ENCODE peak calls at places on chromosomes 4 and X, in nine cellular contexts. A is EL; H is lung; E is GM06990; Z is stimulated activated CD4-positive, alpha-beta T cell treated with anti-CD3 and anti-CD28 coated beads, Interleukin-15, amount 100 ng/mL, for 24 hours; M is body of pancreas; S is neural progenitor cell; L is HS-5; O is NCI-H2171. Y is an unnamed sample.

GRCh38 chrX:9662148-9662547 is 103.5 kb downstream of the GPR143 start:
- DNase-seq in A (peak; percentile 87), H (no peak), E (no peak), Z (no peak), M (no peak), S (no peak), L (peak; percentile 85), O (no peak), Y (no peak)

GRCh38 chrX:150704030-150704613 is 10.9 kb downstream of the MTMR1 start:
- DNase-seq in A (peak; percentile 64), H (no peak), E (no peak), Z (peak; percentile 26), M (peak; percentile 14), S (no peak), L (no peak), O (no peak), Y (no peak)

GRCh38 chrX:23380581-23380980 is 45.9 kb downstream of the PTCHD1 start:
- DNase-seq in A (no peak), H (no peak), E (no peak), Z (no peak), M (no peak), S (no peak), L (no peak), O (no peak), Y (no peak)

GRCh38 chrX:46251755-46252154 is 293.5 kb downstream of the ZNF674 start:
- DNase-seq in A (peak; percentile 79), H (no peak), E (no peak), Z (no peak), M (no peak), S (no peak), L (peak; percentile 52), O (no peak), Y (no peak)

GRCh38 chr4:119016636-119017035 is 119.0 kb upstream of the MYOZ2 start:
- DNase-seq in A (peak; percentile 69), H (no peak), E (no peak), Z (no peak), M (no peak), S (no peak), L (no peak), O (no peak), Y (no peak)

GRCh38 chrX:108537005-108537404 is 97.4 kb downstream of the COL4A5 start:
- DNase-seq in A (peak; percentile 38), H (no peak), E (no peak), Z (peak; percentile 3), M (peak; percentile 16), S (peak; percentile 61), L (peak; percentile 1), O (no peak), Y (no peak)

GRCh38 chr4:57078685-57079521 is 31.3 kb downstream of the IGFBP7 start:
- DNase-seq in A (no peak), H (no peak), E (no peak), Z (no peak), M (peak; percentile 37), S (peak; percentile 70), L (no peak), O (peak; percentile 16), Y (no peak)

GRCh38 chrX:48648299-48648698 is 35.3 kb upstream of the WAS start:
- DNase-seq in A (peak; percentile 54), H (peak; percentile 30), E (no peak), Z (peak; percentile 6), M (peak; percentile 10), S (peak; percentile 54), L (no peak), O (peak; percentile 53), Y (no peak)

GRCh38 chrX:41273638-41274037 is 60.3 kb upstream of the DDX3X start:
- DNase-seq in A (peak; percentile 29), H (no peak), E (no peak), Z (no peak), M (no peak), S (no peak), L (no peak), O (no peak), Y (no peak)

GRCh38 chr4:77852892-77853495 is 9.6 kb upstream of the MRPL1 start:
- DNase-seq in A (no peak), H (no peak), E (peak; percentile 14), Z (peak; percentile 68), M (no peak), S (no peak), L (no peak), O (no peak), Y (peak; percentile 55)

GRCh38 chr4:6763330-6763851 is 19.1 kb upstream of the KIAA0232 start:
- DNase-seq in A (no peak), H (no peak), E (no peak), Z (no peak), M (no peak), S (no peak), L (no peak), O (no peak), Y (no peak)

GRCh38 chr4:180084561-180084960 is 2158.6 kb upstream of the TENM3 start:
- DNase-seq in A (no peak), H (no peak), E (no peak), Z (no peak), M (no peak), S (no peak), L (no peak), O (no peak), Y (no peak)

GRCh38 chrX:118847676-118848075 is 24.1 kb downstream of the ZCCHC12 start:
- DNase-seq in A (peak; percentile 32), H (no peak), E (no peak), Z (no peak), M (no peak), S (peak; percentile 69), L (no peak), O (no peak), Y (no peak)

GRCh38 chr4:145816091-145816490 is 122.5 kb downstream of the ZNF827 start:
- DNase-seq in A (no peak), H (no peak), E (no peak), Z (no peak), M (no peak), S (no peak), L (no peak), O (no peak), Y (no peak)

GRCh38 chr4:8891255-8891645 is 19.6 kb upstream of the HMX1 start:
- DNase-seq in A (no peak), H (no peak), E (no peak), Z (no peak), M (no peak), S (peak; percentile 13), L (no peak), O (no peak), Y (no peak)

GRCh38 chr4:41752081-41752836 is 3.7 kb upstream of the PHOX2B start:
- DNase-seq in A (no peak), H (no peak), E (no peak), Z (no peak), M (no peak), S (no peak), L (no peak), O (no peak), Y (no peak)

GRCh38 chrX:78103656-78104446 is at the start of gene PGK1:
- DNase-seq in A (peak; percentile 96), H (peak; percentile 95), E (peak; percentile 98), Z (peak; percentile 93), M (peak; percentile 94), S (peak; percentile 94), L (peak; percentile 82), O (peak; percentile 78), Y (peak; percentile 87)

GRCh38 chr4:4533461-4534169 is 8.2 kb downstream of the STX18 start:
- DNase-seq in A (no peak), H (no peak), E (no peak), Z (no peak), M (no peak), S (no peak), L (no peak), O (no peak), Y (no peak)

GRCh38 chrX:16077811-16078210 is 45.6 kb upstream of the GRPR start:
- DNase-seq in A (no peak), H (no peak), E (no peak), Z (no peak), M (no peak), S (no peak), L (no peak), O (no peak), Y (no peak)

GRCh38 chrX:135396109-135396508 is 25.6 kb upstream of the SMIM10L2A start:
- DNase-seq in A (peak; percentile 3), H (no peak), E (no peak), Z (no peak), M (no peak), S (no peak), L (no peak), O (no peak), Y (no peak)

GRCh38 chrX:135740683-135741149 is 27.3 kb downstream of the CT45A3 start:
- DNase-seq in A (peak; percentile 23), H (no peak), E (peak; percentile 10), Z (peak; percentile 79), M (peak; percentile 12), S (peak; percentile 5), L (no peak), O (no peak), Y (peak; percentile 17)

GRCh38 chrX:123818243-123818642 is 41.6 kb upstream of the XIAP start:
- DNase-seq in A (peak; percentile 76), H (no peak), E (no peak), Z (no peak), M (no peak), S (no peak), L (peak; percentile 75), O (no peak), Y (no peak)

GRCh38 chr4:5611656-5612187 is 96.6 kb downstream of the EVC2 start:
- DNase-seq in A (no peak), H (no peak), E (no peak), Z (no peak), M (no peak), S (no peak), L (no peak), O (no peak), Y (no peak)

GRCh38 chrX:131633285-131633917 is 89.5 kb downstream of the OR13H1 start:
- DNase-seq in A (peak; percentile 20), H (peak; percentile 61), E (no peak), Z (peak; percentile 46), M (peak; percentile 48), S (peak; percentile 82), L (no peak), O (peak; percentile 64), Y (no peak)

Y was measured in T-helper 17 cell.